ENCODE peak calls at places on chromosomes 2 and 18, in six cellular contexts. N is psoas muscle, C is neural progenitor cell, G is right cardiac atrium, M is tibial nerve, V is lower lobe of right lung. U is an unnamed sample. For H3K4me1 and H3K9me3, the result is how much of the 10 kb centered on the place peaks cover.

GRCh38 chr2:127537142-127537541 is 1.7 kb downstream of the MYO7B start:
- DNase-seq in G (no peak), C (no peak), M (no peak), N (no peak), V (no peak), U (peak)

GRCh38 chr2:163133602-163134001 is 295.0 kb upstream of the KCNH7 start:
- DNase-seq in N (no peak), V (no peak), M (no peak), C (no peak), G (no peak), U (no peak)

GRCh38 chr2:20443276-20443920 is 3.5 kb upstream of the RHOB start:
- DNase-seq in V (no peak), C (peak), N (no peak), M (peak), G (no peak), U (peak)

GRCh38 chr18:12031836-12032235 is 50.5 kb downstream of the IMPA2 start:
- DNase-seq in C (no peak), M (peak), G (peak), N (peak), V (no peak), U (no peak)

GRCh38 chr2:232779935-232780334 is 3.6 kb upstream of the KCNJ13 start:
- DNase-seq in M (no peak), G (no peak), C (no peak), V (no peak), N (no peak), U (no peak)

GRCh38 chr2:44277541-44277940 is 2.3 kb downstream of the SLC3A1 start:
- DNase-seq in M (no peak), V (no peak), C (no peak), G (no peak), N (no peak), U (no peak)

GRCh38 chr2:68387408-68388350 is 22.6 kb downstream of the PLEK start:
- DNase-seq in V (no peak), N (no peak), G (no peak), M (no peak), C (no peak), U (no peak)

GRCh38 chr2:10301946-10302478 is 692 bp upstream of the HPCAL1 start:
- DNase-seq in N (no peak), G (no peak), V (peak), M (no peak), C (peak), U (no peak)

GRCh38 chr18:54233228-54233625 is 8.8 kb upstream of the MBD2 start:
- DNase-seq in V (no peak), C (no peak), G (no peak), M (no peak), N (no peak), U (no peak)

GRCh38 chr18:70363861-70364260 is 75.0 kb downstream of the SOCS6 start:
- DNase-seq in V (no peak), M (no peak), N (no peak), C (no peak), G (no peak), U (no peak)

GRCh38 chr2:36362291-36362690 is 6.7 kb downstream of the CRIM1 start:
- DNase-seq in V (no peak), G (no peak), C (no peak), N (no peak), M (no peak), U (no peak)

GRCh38 chr2:208363485-208363884 is 43.1 kb upstream of the PTH2R start:
- DNase-seq in M (no peak), V (no peak), N (no peak), C (no peak), G (no peak), U (no peak)

GRCh38 chr2:240520143-240520973 is 37.4 kb downstream of the ANKMY1 start:
- DNase-seq in N (no peak), C (peak), M (no peak), V (no peak), G (no peak), U (peak)

GRCh38 chr18:8696749-8697211 is 8.6 kb upstream of the MTCL1 start:
- DNase-seq in C (peak), V (peak), G (peak), M (peak), N (peak), U (peak)

GRCh38 chr2:56009758-56010534 is 86.4 kb upstream of the EFEMP1 start:
- DNase-seq in N (no peak), V (no peak), G (no peak), M (no peak), C (peak), U (no peak)

GRCh38 chr2:223297788-223298187 is 245.8 kb downstream of the KCNE4 start:
- DNase-seq in C (no peak), N (no peak), M (no peak), V (no peak), G (no peak), U (no peak)

GRCh38 chr2:104871566-104872033 is 17.7 kb downstream of the POU3F3 start:
- DNase-seq in V (no peak), N (no peak), M (no peak), G (no peak), C (no peak), U (no peak)
- H3K4me3 ChIP-seq in V (no peak), N (no peak), M (no peak), G (no peak), C (peak), U (no peak)

GRCh38 chr2:71629273-71629672 is 175.9 kb downstream of the DYSF start:
- DNase-seq in C (no peak), N (no peak), G (no peak), M (no peak), V (no peak), U (no peak)
- H3K4me1 ChIP-seq in C (under half), N (under half), G (under half), M (under half), V (under half), U (under half)

DNA sequence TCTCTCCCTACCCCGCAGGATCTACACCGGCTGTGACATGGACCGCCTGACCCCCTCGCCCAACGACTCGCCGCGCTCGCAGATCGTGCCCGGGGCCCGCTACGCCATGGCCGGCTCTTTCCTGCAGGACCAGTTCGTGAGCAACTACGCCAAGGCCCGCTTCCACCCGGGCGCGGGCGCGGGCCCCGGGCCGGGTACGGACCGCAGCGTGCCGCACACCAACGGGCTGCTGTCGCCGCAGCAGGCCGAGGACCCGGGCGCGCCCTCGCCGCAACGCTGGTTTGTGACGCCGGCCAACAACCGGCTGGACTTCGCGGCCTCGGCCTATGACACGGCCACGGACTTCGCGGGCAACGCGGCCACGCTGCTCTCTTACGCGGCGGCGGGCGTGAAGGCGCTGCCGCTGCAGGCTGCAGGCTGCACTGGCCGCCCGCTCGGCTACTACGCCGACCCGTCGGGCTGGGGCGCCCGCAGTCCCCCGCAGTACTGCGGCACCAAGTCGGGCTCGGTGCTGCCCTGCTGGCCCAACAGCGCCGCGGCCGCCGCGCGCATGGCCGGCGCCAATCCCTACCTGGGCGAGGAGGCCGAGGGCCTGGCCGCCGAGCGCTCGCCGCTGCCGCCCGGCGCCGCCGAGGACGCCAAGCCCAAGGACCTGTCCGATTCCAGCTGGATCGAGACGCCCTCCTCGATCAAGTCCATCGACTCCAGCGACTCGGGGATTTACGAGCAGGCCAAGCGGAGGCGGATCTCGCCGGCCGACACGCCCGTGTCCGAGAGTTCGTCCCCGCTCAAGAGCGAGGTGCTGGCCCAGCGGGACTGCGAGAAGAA is 7.5 kb downstream of the TBR1 start:
- DNase-seq in V (no peak), C (peak), M (no peak), N (no peak), G (no peak), U (no peak)
- H3K9me3 ChIP-seq in V (under half), C (under half), M (under half), N (under half), G (under half), U (under half)

GRCh38 chr2:231393149-231394131 is 2.1 kb upstream of the B3GNT7 start:
- DNase-seq in N (no peak), C (peak), V (no peak), G (no peak), M (no peak), U (no peak)
- H3K4me3 ChIP-seq in N (no peak), C (no peak), V (no peak), G (no peak), M (peak), U (no peak)

DNA sequence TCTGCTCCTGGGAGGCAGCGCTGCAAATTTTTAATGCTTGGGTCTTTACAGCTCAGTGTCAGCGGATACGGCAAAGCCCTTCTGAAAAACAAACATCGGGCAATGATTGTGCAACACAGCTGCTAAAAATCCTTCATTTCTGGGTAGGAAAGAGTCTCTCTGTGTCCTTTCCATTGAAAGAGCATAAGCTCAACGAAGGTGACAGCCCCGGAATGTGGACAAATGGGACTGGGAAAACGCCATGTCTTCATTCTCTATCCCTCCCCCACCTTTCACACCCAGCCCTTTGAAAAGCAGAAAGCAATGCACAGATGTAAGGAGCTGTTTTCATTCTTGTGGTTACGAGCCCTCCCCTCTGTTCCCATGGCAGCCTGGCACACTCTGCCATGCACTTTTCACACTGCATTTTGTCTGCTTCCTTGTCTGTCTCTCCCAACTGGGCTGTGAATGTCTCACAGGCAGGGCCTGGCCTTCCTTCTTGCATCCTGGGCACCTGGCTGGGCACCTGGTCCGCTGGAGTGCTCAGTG is 16.1 kb downstream of the TMEM177 start:
- DNase-seq in G (no peak), N (no peak), V (no peak), C (no peak), M (no peak), U (no peak)
- H3K4me1 ChIP-seq in G (under half), N (under half), V (under half), C (under half), M (under half), U (under half)

DNA sequence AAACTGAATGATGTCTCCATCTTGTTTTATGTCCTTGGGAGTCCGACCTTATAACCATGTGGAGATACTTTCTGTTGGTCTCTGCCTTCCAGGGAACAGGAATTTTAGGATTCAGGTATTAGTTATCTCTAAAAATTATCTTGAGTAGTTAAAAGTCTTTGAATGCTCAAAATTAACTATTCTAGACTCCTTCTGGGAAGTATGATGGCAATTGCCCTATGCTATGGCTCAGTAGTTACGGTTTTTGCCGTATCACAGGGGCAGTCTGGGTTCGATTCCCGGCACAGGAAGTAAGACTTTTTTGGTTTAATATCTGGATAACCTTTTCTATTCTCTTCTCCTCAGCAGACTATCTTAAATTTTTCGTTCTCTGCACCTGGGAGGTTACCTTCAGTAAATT is 708.7 kb upstream of the LRATD1 start:
- DNase-seq in C (no peak), G (no peak), N (no peak), V (no peak), M (no peak), U (no peak)
- H3K9me3 ChIP-seq in C (under half), G (under half), N (under half), V (under half), M (under half), U (under half)

GRCh38 chr18:2002604-2003003 is 568.7 kb downstream of the METTL4 start:
- DNase-seq in M (no peak), C (peak), G (no peak), V (no peak), N (no peak), U (no peak)

GRCh38 chr18:1998121-1998520 is 573.2 kb downstream of the METTL4 start:
- DNase-seq in V (no peak), C (no peak), G (no peak), N (no peak), M (no peak), U (no peak)

GRCh38 chr18:2002178-2002577 is 569.1 kb downstream of the METTL4 start:
- DNase-seq in C (peak), V (no peak), G (no peak), M (no peak), N (no peak), U (no peak)

GRCh38 chr18:1995041-1995612 is 576.2 kb downstream of the METTL4 start:
- DNase-seq in G (no peak), N (no peak), C (no peak), V (no peak), M (no peak), U (no peak)

DNA sequence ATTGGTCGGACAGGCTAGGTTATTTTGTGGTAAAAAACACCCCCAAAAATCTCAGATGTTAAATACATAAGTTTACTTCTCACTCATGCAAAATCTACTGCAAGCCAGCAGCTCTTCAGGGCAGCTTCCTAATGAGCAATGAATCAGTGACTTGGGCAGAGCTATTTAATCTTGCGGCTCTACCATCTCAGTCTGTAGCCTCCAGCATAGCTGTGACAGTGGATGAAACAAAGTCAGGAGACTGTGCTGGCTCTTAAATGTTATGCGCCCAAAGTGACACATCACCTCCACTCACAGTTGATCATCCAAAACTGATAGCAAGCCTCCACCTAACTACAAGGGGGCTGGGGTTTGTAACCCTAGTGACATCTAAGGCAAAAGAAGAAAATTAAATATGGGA is 571.9 kb downstream of the METTL4 start:
- DNase-seq in V (no peak), C (no peak), N (no peak), M (no peak), G (no peak), U (no peak)
- H3K4me3 ChIP-seq in V (no peak), C (no peak), N (no peak), M (no peak), G (no peak), U (no peak)

GRCh38 chr18:13219012-13219396 is 444 bp downstream of the LDLRAD4 start:
- DNase-seq in M (no peak), V (no peak), N (no peak), G (no peak), C (peak), U (no peak)

GRCh38 chr18:13218376-13219011 is at the start of gene LDLRAD4:
- DNase-seq in M (no peak), V (no peak), N (peak), G (peak), C (peak), U (no peak)

GRCh38 chr18:13217466-13217961 is 1.0 kb upstream of the LDLRAD4 start:
- DNase-seq in N (peak), M (no peak), G (peak), C (peak), V (peak), U (no peak)

GRCh38 chr18:13216732-13217465 is 1.7 kb upstream of the LDLRAD4 start:
- DNase-seq in C (peak), V (no peak), N (peak), G (peak), M (no peak), U (no peak)

DNA sequence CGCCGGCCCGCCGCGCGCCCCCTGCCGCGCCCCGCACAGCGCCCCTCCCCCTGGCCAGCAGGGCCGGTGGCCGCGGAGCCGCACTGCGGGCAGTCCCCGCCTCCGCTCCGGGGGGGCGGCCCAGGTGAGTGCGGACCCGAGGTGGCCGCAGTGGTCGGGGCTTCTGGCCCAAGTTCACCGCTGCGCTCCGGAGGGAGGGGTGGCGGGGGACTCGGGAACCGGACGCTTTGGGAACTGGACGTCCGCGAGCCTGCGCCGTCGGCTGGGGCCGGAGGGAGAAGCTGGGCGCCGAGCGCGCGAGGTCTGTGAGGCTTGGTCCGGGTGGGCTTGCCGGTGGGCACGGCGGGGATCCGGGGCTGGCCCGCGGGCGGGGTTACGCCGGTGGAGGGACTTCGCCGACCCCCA is 587 bp upstream of the LDLRAD4 start:
- DNase-seq in V (no peak), C (peak), N (no peak), M (no peak), G (peak), U (no peak)
- H3K4me1 ChIP-seq in V (half or more), C (under half), N (half or more), M (under half), G (under half), U (under half)

GRCh38 chr2:2018713-2019410 is 274.5 kb upstream of the PXDN start:
- DNase-seq in C (no peak), G (no peak), V (no peak), N (no peak), M (no peak), U (no peak)

GRCh38 chr2:2021995-2022394 is 277.7 kb upstream of the PXDN start:
- DNase-seq in V (no peak), M (no peak), G (no peak), C (no peak), N (no peak), U (no peak)

GRCh38 chr2:2022941-2023586 is 278.7 kb upstream of the PXDN start:
- DNase-seq in C (no peak), N (no peak), M (no peak), G (no peak), V (no peak), U (no peak)

GRCh38 chr2:2016912-2017311 is 272.6 kb upstream of the PXDN start:
- DNase-seq in G (no peak), N (no peak), V (no peak), C (no peak), M (no peak), U (no peak)

GRCh38 chr2:2020897-2021296 is 276.6 kb upstream of the PXDN start:
- DNase-seq in V (no peak), G (no peak), N (no peak), M (no peak), C (no peak), U (no peak)
- H3K9me3 ChIP-seq in V (under half), G (under half), N (under half), M (under half), C (under half), U (under half)

U was measured in SJSA1.